ENCODE peak calls at places on chromosomes 7 and 10, in ten cellular contexts. Y is adrenal gland, O is uterus, Z is ovary, I is GM12878, G is tibial nerve, W is stomach, T is transverse colon, Q is IMR-90, F is body of pancreas. V is an unnamed sample. For H3K9me3 and H3K27me3, the result is how much of the 10 kb centered on the place peaks cover.

GRCh38 chr7:80977751-80978150 is 58.9 kb upstream of the SEMA3C start:
- DNase-seq in Y (no peak), G (no peak), O (no peak), Z (no peak), T (no peak), Q (no peak), F (no peak), I (no peak), W (no peak), V (no peak)

GRCh38 chr7:83936056-83936703 is 258.4 kb downstream of the SEMA3A start:
- DNase-seq in I (no peak), Y (peak), O (peak), T (peak), Z (peak), Q (peak), F (peak), G (peak), W (peak), V (peak)

GRCh38 chr10:115706482-115707076 is 566.4 kb downstream of the GFRA1 start:
- DNase-seq in Z (no peak), Y (no peak), G (peak), W (no peak), T (no peak), Q (peak), F (no peak), O (no peak), I (no peak), V (no peak)

GRCh38 chr7:89728550-89728949 is 425.7 kb upstream of the STEAP1 start:
- DNase-seq in F (no peak), W (no peak), G (no peak), O (no peak), Y (no peak), Z (no peak), Q (no peak), T (no peak), I (no peak), V (no peak)

GRCh38 chr7:40810274-40810673 is 675.5 kb downstream of the SUGCT start:
- DNase-seq in T (no peak), Y (no peak), I (no peak), F (no peak), O (no peak), Q (no peak), Z (no peak), W (no peak), G (no peak), V (no peak)

GRCh38 chr7:99975782-99976521 is at the start of gene AZGP1:
- DNase-seq in Q (no peak), Y (no peak), F (peak), G (no peak), Z (no peak), I (no peak), T (peak), W (peak), O (no peak), V (peak)

GRCh38 chr7:25897261-25897782 is 254.7 kb upstream of the NFE2L3 start:
- DNase-seq in Z (no peak), O (no peak), I (no peak), G (no peak), F (no peak), Q (no peak), Y (peak), W (no peak), T (no peak), V (no peak)

GRCh38 chr10:123808286-123808685 is 83.3 kb downstream of the CPXM2 start:
- DNase-seq in Q (no peak), Z (no peak), G (no peak), Y (no peak), F (no peak), T (no peak), I (no peak), O (no peak), W (no peak), V (no peak)

GRCh38 chr7:116206141-116206540 is 4.2 kb upstream of the TES start:
- DNase-seq in Q (no peak), F (no peak), W (no peak), Y (no peak), Z (no peak), O (no peak), I (no peak), G (no peak), T (no peak), V (no peak)
- H3K9me3 ChIP-seq in Q (under half), F (under half), W (under half), Y (under half), Z (under half), O (under half), I (under half), G (under half), T (under half), V (under half)

GRCh38 chr10:132419631-132420468 is 22.9 kb downstream of the PWWP2B start:
- DNase-seq in W (peak), G (no peak), Q (no peak), I (no peak), Y (peak), F (peak), O (no peak), Z (no peak), T (no peak), V (no peak)

GRCh38 chr10:132417249-132417878 is 20.4 kb downstream of the PWWP2B start:
- DNase-seq in Q (no peak), W (no peak), T (no peak), G (no peak), I (no peak), Y (no peak), F (peak), O (no peak), Z (no peak), V (no peak)

GRCh38 chr10:132417957-132418441 is 21.0 kb downstream of the PWWP2B start:
- DNase-seq in Z (no peak), I (no peak), Y (no peak), O (no peak), W (peak), G (no peak), F (peak), Q (no peak), T (peak), V (no peak)

GRCh38 chr10:132420469-132421376 is 23.7 kb downstream of the PWWP2B start:
- DNase-seq in Z (no peak), F (peak), Y (peak), W (peak), T (peak), I (no peak), Q (no peak), O (no peak), G (no peak), V (no peak)

GRCh38 chr10:132418520-132419416 is 21.8 kb downstream of the PWWP2B start:
- DNase-seq in W (peak), G (no peak), Q (no peak), Y (peak), I (no peak), Z (no peak), F (peak), T (peak), O (no peak), V (peak)
- TF ChIP-seq POLR2A in W (no peak), G (no peak), Q (no peak), Y (no peak), I (no peak), Z (no peak), F (peak), T (peak), O (no peak), V (no peak)

GRCh38 chr7:129143724-129144094 is 798 bp upstream of the TSPAN33 start:
- DNase-seq in Q (no peak), G (no peak), O (no peak), I (no peak), W (no peak), Y (no peak), T (no peak), Z (no peak), F (no peak), V (no peak)

GRCh38 chr7:129147723-129148122 is 3.2 kb downstream of the TSPAN33 start:
- DNase-seq in Z (no peak), W (no peak), Y (no peak), Q (no peak), G (no peak), F (no peak), O (no peak), I (no peak), T (no peak), V (no peak)

GRCh38 chr7:129146237-129146979 is 1.9 kb downstream of the TSPAN33 start:
- DNase-seq in O (no peak), Q (no peak), W (no peak), Z (no peak), I (peak), Y (no peak), G (no peak), T (no peak), F (no peak), V (peak)

GRCh38 chr7:129144834-129145668 is 544 bp downstream of the TSPAN33 start:
- DNase-seq in F (no peak), G (no peak), O (no peak), Y (no peak), T (no peak), I (no peak), Z (no peak), Q (no peak), W (no peak), V (no peak)

DNA sequence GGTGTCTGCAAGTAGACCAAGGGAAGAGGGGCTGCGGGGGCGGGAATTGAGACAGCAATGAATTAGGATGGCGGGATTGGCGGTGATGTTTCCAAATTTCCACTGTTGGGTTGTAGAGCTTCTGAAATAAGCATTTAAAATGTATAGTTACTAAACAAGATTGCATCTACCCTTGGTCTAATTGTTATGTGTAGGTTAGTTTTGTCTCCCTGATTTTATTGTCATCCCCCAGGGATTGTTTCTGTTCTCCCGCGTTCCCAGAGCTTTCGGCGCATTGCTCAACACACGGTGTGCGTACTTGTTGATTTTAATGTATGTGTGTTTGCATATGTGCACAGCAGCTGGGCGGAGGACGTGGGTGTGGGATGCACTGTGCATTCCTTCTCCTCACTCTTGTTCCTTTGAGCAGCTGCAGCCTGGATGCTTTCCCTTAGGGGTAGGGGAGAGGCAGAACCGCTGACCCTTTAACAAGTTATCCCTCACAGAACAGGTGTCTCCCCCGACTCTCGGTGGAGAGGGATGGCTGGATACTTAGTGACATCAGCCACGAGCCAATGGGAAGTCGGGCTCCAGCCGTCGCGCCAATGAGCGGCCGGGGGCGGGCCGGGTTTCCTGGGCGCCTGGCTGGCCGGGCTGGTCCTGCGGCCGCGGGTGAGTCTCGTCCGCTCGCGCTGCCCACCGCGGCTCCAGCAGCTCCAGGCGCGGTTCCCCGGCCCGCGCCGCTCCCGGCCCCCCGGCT is at the start of gene TSPAN33:
- DNase-seq in Z (peak), F (peak), I (no peak), Y (peak), T (peak), W (peak), G (peak), O (peak), Q (peak), V (peak)
- H3K27me3 ChIP-seq in Z (under half), F (under half), I (under half), Y (under half), T (under half), W (under half), G (under half), O (under half), Q (half or more), V (under half)

DNA sequence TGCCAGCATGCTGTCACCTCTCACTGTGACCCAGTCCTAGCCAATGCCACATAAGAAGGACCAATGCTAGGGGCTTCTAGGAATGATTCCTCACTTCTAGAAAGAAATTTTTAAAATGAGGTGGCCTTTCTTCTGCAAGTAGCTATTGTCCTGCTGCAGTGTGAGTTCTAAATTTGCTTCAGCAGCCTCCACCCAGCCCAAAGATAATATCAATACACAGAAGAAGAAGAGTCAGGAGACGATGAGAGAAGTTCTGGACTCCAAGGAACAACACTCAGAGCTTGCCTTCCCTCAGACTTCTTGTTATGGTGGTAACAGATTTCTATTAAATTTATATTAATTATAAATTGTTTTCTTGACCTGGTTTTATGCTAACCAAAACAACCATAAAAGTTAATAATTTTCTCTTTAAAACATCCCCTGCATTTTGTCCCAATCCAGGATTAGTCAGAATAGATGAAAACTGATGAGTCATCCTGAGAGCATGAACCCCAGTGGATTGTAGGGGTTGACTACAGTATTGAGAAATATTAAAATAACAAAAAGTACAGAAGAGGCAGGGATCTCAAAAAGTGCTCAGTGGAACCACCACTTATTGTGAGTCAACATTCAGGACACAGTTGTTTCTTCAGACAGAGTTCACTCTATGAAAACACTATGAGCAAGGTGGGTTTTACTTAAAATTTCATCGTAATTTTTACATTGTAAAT is 29.6 kb upstream of the AKR1C2 start:
- DNase-seq in Y (no peak), Q (peak), G (no peak), W (no peak), T (no peak), Z (no peak), O (no peak), I (no peak), F (no peak), V (no peak)
- H3K9me3 ChIP-seq in Y (under half), Q (under half), G (under half), W (under half), T (under half), Z (under half), O (under half), I (under half), F (under half), V (under half)

GRCh38 chr7:16421333-16422099 is at the start of gene CRPPA:
- DNase-seq in Z (peak), Q (peak), G (peak), T (peak), W (no peak), Y (peak), I (no peak), O (no peak), F (peak), V (peak)
- TF ChIP-seq POLR2A in Z (no peak), Q (no peak), G (no peak), T (peak), W (no peak), Y (no peak), I (no peak), O (no peak), F (no peak), V (no peak)

V was measured in heart left ventricle.